ENCODE peak calls at places on chromosomes 6 and 20, in nine cellular contexts. One of them, this sample, is unnamed.

GRCh38 chr6:147906361-147906760 is 397.9 kb downstream of the SAMD5 start:
- DNase-seq in lung: no peak
- DNase-seq in progenitor cell of endocrine pancreas: no peak
- DNase-seq in left lung: no peak
- DNase-seq in CD4-positive, alpha-beta T cell: no peak
- DNase-seq in BE2C: no peak
- DNase-seq in GM20000: no peak
- DNase-seq in nephron progenitor cell: no peak
- DNase-seq in Calu3: no peak
- DNase-seq in this sample: no peak

GRCh38 chr6:1589208-1589607 is 20.5 kb upstream of the FOXC1 start:
- DNase-seq in progenitor cell of endocrine pancreas: no peak
- DNase-seq in nephron progenitor cell: no peak
- DNase-seq in left lung: no peak
- DNase-seq in BE2C: no peak
- DNase-seq in Calu3: no peak
- DNase-seq in lung: no peak
- DNase-seq in CD4-positive, alpha-beta T cell: no peak
- DNase-seq in GM20000: no peak
- DNase-seq in this sample: no peak

GRCh38 chr20:33250666-33251065 is 14.9 kb downstream of the BPIFA1 start:
- DNase-seq in CD4-positive, alpha-beta T cell: no peak
- DNase-seq in nephron progenitor cell: no peak
- DNase-seq in Calu3: no peak
- DNase-seq in left lung: no peak
- DNase-seq in progenitor cell of endocrine pancreas: no peak
- DNase-seq in lung: no peak
- DNase-seq in BE2C: no peak
- DNase-seq in GM20000: no peak
- DNase-seq in this sample: no peak

GRCh38 chr6:84667252-84668213 is 96.9 kb downstream of the TBX18 start:
- DNase-seq in CD4-positive, alpha-beta T cell: no peak
- DNase-seq in nephron progenitor cell: no peak
- DNase-seq in Calu3: no peak
- DNase-seq in left lung: no peak
- DNase-seq in lung: no peak
- DNase-seq in progenitor cell of endocrine pancreas: no peak
- DNase-seq in GM20000: no peak
- DNase-seq in BE2C: no peak
- DNase-seq in this sample: no peak

GRCh38 chr6:109182590-109182989 is 87.3 kb downstream of the CEP57L1 start:
- DNase-seq in lung: no peak
- DNase-seq in GM20000: no peak
- DNase-seq in left lung: no peak
- DNase-seq in BE2C: no peak
- DNase-seq in CD4-positive, alpha-beta T cell: no peak
- DNase-seq in nephron progenitor cell: no peak
- DNase-seq in Calu3: no peak
- DNase-seq in progenitor cell of endocrine pancreas: no peak
- DNase-seq in this sample: no peak

GRCh38 chr20:17859616-17860232 is 108.9 kb downstream of the SNX5 start:
- DNase-seq in progenitor cell of endocrine pancreas: no peak
- DNase-seq in BE2C: no peak
- DNase-seq in GM20000: peak
- DNase-seq in Calu3: no peak
- DNase-seq in nephron progenitor cell: no peak
- DNase-seq in left lung: no peak
- DNase-seq in CD4-positive, alpha-beta T cell: peak
- DNase-seq in lung: no peak
- DNase-seq in this sample: no peak

GRCh38 chr20:36207602-36208001 is 28.7 kb upstream of the AAR2 start:
- DNase-seq in left lung: no peak
- DNase-seq in GM20000: no peak
- DNase-seq in BE2C: no peak
- DNase-seq in nephron progenitor cell: no peak
- DNase-seq in lung: no peak
- DNase-seq in Calu3: no peak
- DNase-seq in progenitor cell of endocrine pancreas: no peak
- DNase-seq in CD4-positive, alpha-beta T cell: no peak
- DNase-seq in this sample: no peak

GRCh38 chr20:31710423-31711250 is 12.0 kb downstream of the BCL2L1 start:
- DNase-seq in Calu3: no peak
- DNase-seq in GM20000: no peak
- DNase-seq in lung: peak
- DNase-seq in BE2C: no peak
- DNase-seq in progenitor cell of endocrine pancreas: no peak
- DNase-seq in nephron progenitor cell: no peak
- DNase-seq in CD4-positive, alpha-beta T cell: no peak
- DNase-seq in left lung: peak
- DNase-seq in this sample: no peak

GRCh38 chr20:50513169-50514034 is 3.2 kb downstream of the PTPN1 start:
- DNase-seq in lung: no peak
- DNase-seq in BE2C: no peak
- DNase-seq in GM20000: no peak
- DNase-seq in nephron progenitor cell: no peak
- DNase-seq in Calu3: no peak
- DNase-seq in left lung: no peak
- DNase-seq in CD4-positive, alpha-beta T cell: no peak
- DNase-seq in progenitor cell of endocrine pancreas: no peak
- DNase-seq in this sample: no peak

GRCh38 chr6:167815296-167815980 is 11.3 kb upstream of the AFDN start:
- DNase-seq in GM20000: no peak
- DNase-seq in left lung: no peak
- DNase-seq in lung: no peak
- DNase-seq in BE2C: no peak
- DNase-seq in nephron progenitor cell: no peak
- DNase-seq in CD4-positive, alpha-beta T cell: no peak
- DNase-seq in progenitor cell of endocrine pancreas: no peak
- DNase-seq in Calu3: no peak
- DNase-seq in this sample: no peak

GRCh38 chr20:4637081-4637797 is 84.5 kb upstream of the PRND start:
- DNase-seq in Calu3: no peak
- DNase-seq in lung: no peak
- DNase-seq in nephron progenitor cell: no peak
- DNase-seq in CD4-positive, alpha-beta T cell: no peak
- DNase-seq in left lung: no peak
- DNase-seq in BE2C: no peak
- DNase-seq in progenitor cell of endocrine pancreas: no peak
- DNase-seq in GM20000: no peak
- DNase-seq in this sample: no peak

GRCh38 chr6:52551483-52552277 is 25.2 kb downstream of the TRAM2 start:
- DNase-seq in left lung: peak
- DNase-seq in CD4-positive, alpha-beta T cell: no peak
- DNase-seq in lung: peak
- DNase-seq in BE2C: peak
- DNase-seq in nephron progenitor cell: peak
- DNase-seq in progenitor cell of endocrine pancreas: no peak
- DNase-seq in GM20000: no peak
- DNase-seq in Calu3: peak
- DNase-seq in this sample: no peak

GRCh38 chr6:33000053-33000452 is 9.3 kb downstream of the HLA-DOA start:
- DNase-seq in lung: no peak
- DNase-seq in Calu3: peak
- DNase-seq in CD4-positive, alpha-beta T cell: no peak
- DNase-seq in left lung: no peak
- DNase-seq in nephron progenitor cell: no peak
- DNase-seq in progenitor cell of endocrine pancreas: no peak
- DNase-seq in BE2C: no peak
- DNase-seq in GM20000: peak
- DNase-seq in this sample: no peak

GRCh38 chr6:107271208-107271790 is 156.0 kb upstream of the BEND3 start:
- DNase-seq in nephron progenitor cell: no peak
- DNase-seq in GM20000: no peak
- DNase-seq in left lung: no peak
- DNase-seq in BE2C: no peak
- DNase-seq in Calu3: no peak
- DNase-seq in lung: no peak
- DNase-seq in progenitor cell of endocrine pancreas: no peak
- DNase-seq in CD4-positive, alpha-beta T cell: no peak
- DNase-seq in this sample: no peak

GRCh38 chr6:50819906-50820589 is 1.4 kb downstream of the TFAP2B start:
- DNase-seq in Calu3: no peak
- DNase-seq in nephron progenitor cell: no peak
- DNase-seq in BE2C: peak
- DNase-seq in GM20000: peak
- DNase-seq in lung: no peak
- DNase-seq in progenitor cell of endocrine pancreas: no peak
- DNase-seq in left lung: no peak
- DNase-seq in CD4-positive, alpha-beta T cell: no peak
- DNase-seq in this sample: no peak

GRCh38 chr20:63701329-63702035 is 5.0 kb downstream of the TNFRSF6B start:
- DNase-seq in progenitor cell of endocrine pancreas: no peak
- DNase-seq in lung: no peak
- DNase-seq in BE2C: peak
- DNase-seq in left lung: no peak
- DNase-seq in Calu3: peak
- DNase-seq in nephron progenitor cell: no peak
- DNase-seq in CD4-positive, alpha-beta T cell: no peak
- DNase-seq in GM20000: no peak
- DNase-seq in this sample: no peak

GRCh38 chr20:9110365-9110764 is 41.5 kb downstream of the PLCB4 start:
- DNase-seq in nephron progenitor cell: no peak
- DNase-seq in lung: no peak
- DNase-seq in GM20000: no peak
- DNase-seq in left lung: no peak
- DNase-seq in CD4-positive, alpha-beta T cell: no peak
- DNase-seq in progenitor cell of endocrine pancreas: no peak
- DNase-seq in BE2C: no peak
- DNase-seq in Calu3: no peak
- DNase-seq in this sample: no peak

DNA sequence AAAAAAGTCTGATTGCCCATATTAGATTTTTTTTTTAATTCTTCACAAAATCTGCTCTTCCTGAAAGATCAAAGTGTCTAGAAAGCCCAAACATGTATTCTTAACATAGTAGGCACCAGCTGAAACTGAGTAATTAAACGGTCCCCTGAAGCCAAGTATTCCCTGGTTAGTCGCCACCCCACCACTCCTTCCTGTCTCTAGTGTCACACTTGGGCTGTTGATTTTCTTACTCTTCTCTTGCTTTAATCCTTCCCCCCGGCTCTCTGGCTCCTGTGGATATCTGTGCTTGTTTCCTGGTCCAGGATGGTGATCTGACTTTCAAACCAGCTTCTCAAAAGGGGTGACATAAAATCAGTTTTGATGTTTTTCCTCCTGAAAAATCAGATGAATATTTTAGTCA is 162.9 kb downstream of the QKI start:
- DNase-seq in BE2C: no peak
- DNase-seq in GM20000: no peak
- DNase-seq in left lung: no peak
- DNase-seq in progenitor cell of endocrine pancreas: no peak
- DNase-seq in lung: no peak
- DNase-seq in CD4-positive, alpha-beta T cell: no peak
- DNase-seq in nephron progenitor cell: no peak
- DNase-seq in Calu3: no peak
- DNase-seq in this sample: no peak
- TF ChIP-seq CTCF in BE2C: no peak
- TF ChIP-seq CTCF in GM20000: no peak
- TF ChIP-seq CTCF in left lung: no peak
- TF ChIP-seq CTCF in progenitor cell of endocrine pancreas: no peak
- TF ChIP-seq CTCF in lung: no peak
- TF ChIP-seq CTCF in CD4-positive, alpha-beta T cell: no peak
- TF ChIP-seq CTCF in nephron progenitor cell: no peak
- TF ChIP-seq CTCF in Calu3: no peak
- TF ChIP-seq CTCF in this sample: no peak

GRCh38 chr6:55293116-55293515 is 34.2 kb upstream of the GFRAL start:
- DNase-seq in BE2C: peak
- DNase-seq in nephron progenitor cell: no peak
- DNase-seq in progenitor cell of endocrine pancreas: no peak
- DNase-seq in CD4-positive, alpha-beta T cell: no peak
- DNase-seq in Calu3: no peak
- DNase-seq in left lung: no peak
- DNase-seq in lung: no peak
- DNase-seq in GM20000: no peak
- DNase-seq in this sample: no peak
- TF ChIP-seq CTCF in BE2C: peak
- TF ChIP-seq CTCF in nephron progenitor cell: peak
- TF ChIP-seq CTCF in progenitor cell of endocrine pancreas: peak
- TF ChIP-seq CTCF in CD4-positive, alpha-beta T cell: no peak
- TF ChIP-seq CTCF in Calu3: no peak
- TF ChIP-seq CTCF in left lung: no peak
- TF ChIP-seq CTCF in lung: no peak
- TF ChIP-seq CTCF in GM20000: no peak
- TF ChIP-seq CTCF in this sample: no peak

GRCh38 chr6:153814136-153814535 is 224.9 kb upstream of the OPRM1 start:
- DNase-seq in progenitor cell of endocrine pancreas: no peak
- DNase-seq in nephron progenitor cell: no peak
- DNase-seq in BE2C: no peak
- DNase-seq in lung: no peak
- DNase-seq in CD4-positive, alpha-beta T cell: no peak
- DNase-seq in GM20000: no peak
- DNase-seq in left lung: no peak
- DNase-seq in Calu3: no peak
- DNase-seq in this sample: no peak
- TF ChIP-seq CTCF in progenitor cell of endocrine pancreas: peak
- TF ChIP-seq CTCF in nephron progenitor cell: no peak
- TF ChIP-seq CTCF in BE2C: peak
- TF ChIP-seq CTCF in lung: no peak
- TF ChIP-seq CTCF in CD4-positive, alpha-beta T cell: no peak
- TF ChIP-seq CTCF in GM20000: no peak
- TF ChIP-seq CTCF in left lung: no peak
- TF ChIP-seq CTCF in Calu3: no peak
- TF ChIP-seq CTCF in this sample: no peak

GRCh38 chr6:151167034-151167433 is 72.7 kb upstream of the AKAP12 start:
- DNase-seq in CD4-positive, alpha-beta T cell: no peak
- DNase-seq in nephron progenitor cell: no peak
- DNase-seq in left lung: no peak
- DNase-seq in GM20000: no peak
- DNase-seq in progenitor cell of endocrine pancreas: no peak
- DNase-seq in BE2C: no peak
- DNase-seq in Calu3: no peak
- DNase-seq in lung: no peak
- DNase-seq in this sample: no peak
- TF ChIP-seq CTCF in CD4-positive, alpha-beta T cell: no peak
- TF ChIP-seq CTCF in nephron progenitor cell: no peak
- TF ChIP-seq CTCF in left lung: no peak
- TF ChIP-seq CTCF in GM20000: no peak
- TF ChIP-seq CTCF in progenitor cell of endocrine pancreas: no peak
- TF ChIP-seq CTCF in BE2C: no peak
- TF ChIP-seq CTCF in Calu3: no peak
- TF ChIP-seq CTCF in lung: no peak
- TF ChIP-seq CTCF in this sample: no peak

GRCh38 chr20:44696315-44696714 is 18.9 kb upstream of the CCN5 start:
- DNase-seq in GM20000: no peak
- DNase-seq in CD4-positive, alpha-beta T cell: no peak
- DNase-seq in progenitor cell of endocrine pancreas: no peak
- DNase-seq in Calu3: no peak
- DNase-seq in lung: no peak
- DNase-seq in left lung: no peak
- DNase-seq in nephron progenitor cell: no peak
- DNase-seq in BE2C: no peak
- DNase-seq in this sample: no peak
- TF ChIP-seq CTCF in GM20000: no peak
- TF ChIP-seq CTCF in CD4-positive, alpha-beta T cell: no peak
- TF ChIP-seq CTCF in progenitor cell of endocrine pancreas: peak
- TF ChIP-seq CTCF in Calu3: no peak
- TF ChIP-seq CTCF in lung: no peak
- TF ChIP-seq CTCF in left lung: no peak
- TF ChIP-seq CTCF in nephron progenitor cell: no peak
- TF ChIP-seq CTCF in BE2C: peak
- TF ChIP-seq CTCF in this sample: no peak

This sample was measured in mesothelial cell of epicardium.